ENCODE peak calls at places on chromosomes 4 and X, in five cellular contexts. One of them, this sample, is unnamed.

GRCh38 chr4:11194431-11194830 is 234.3 kb downstream of the HS3ST1 start:
- DNase-seq in KBM-7: no peak
- DNase-seq in epithelial cell of prostate: no peak
- DNase-seq in EL: no peak
- DNase-seq in Caco-2: no peak
- DNase-seq in this sample: no peak

GRCh38 chrX:29617725-29618124 is 597.6 kb upstream of the MAGEB2 start:
- DNase-seq in KBM-7: no peak
- DNase-seq in Caco-2: no peak
- DNase-seq in EL: no peak
- DNase-seq in epithelial cell of prostate: no peak
- DNase-seq in this sample: no peak

GRCh38 chr4:26937567-26937966 is 76.9 kb downstream of the STIM2 start:
- DNase-seq in EL: no peak
- DNase-seq in KBM-7: no peak
- DNase-seq in Caco-2: no peak
- DNase-seq in epithelial cell of prostate: no peak
- DNase-seq in this sample: no peak

GRCh38 chrX:153245288-153245731 is 66.2 kb downstream of the MAGEA1 start:
- DNase-seq in Caco-2: no peak
- DNase-seq in KBM-7: no peak
- DNase-seq in epithelial cell of prostate: no peak
- DNase-seq in EL: no peak
- DNase-seq in this sample: no peak

GRCh38 chr4:113739197-113739596 is 22.3 kb downstream of the CAMK2D start:
- DNase-seq in Caco-2: no peak
- DNase-seq in KBM-7: no peak
- DNase-seq in epithelial cell of prostate: no peak
- DNase-seq in EL: no peak
- DNase-seq in this sample: no peak

GRCh38 chr4:2805712-2806391 is 13.0 kb downstream of the SH3BP2 start:
- DNase-seq in Caco-2: no peak
- DNase-seq in KBM-7: no peak
- DNase-seq in EL: no peak
- DNase-seq in epithelial cell of prostate: no peak
- DNase-seq in this sample: no peak

GRCh38 chrX:5681159-5681558 is 547.5 kb downstream of the NLGN4X start:
- DNase-seq in EL: no peak
- DNase-seq in KBM-7: peak; percentile 11
- DNase-seq in epithelial cell of prostate: no peak
- DNase-seq in Caco-2: no peak
- DNase-seq in this sample: no peak

GRCh38 chr4:55398461-55398860 is 2.7 kb downstream of the TMEM165 start:
- DNase-seq in KBM-7: no peak
- DNase-seq in Caco-2: no peak
- DNase-seq in EL: peak; percentile 55
- DNase-seq in epithelial cell of prostate: peak; percentile 60
- DNase-seq in this sample: no peak

GRCh38 chr4:7332216-7333023 is 102.3 kb downstream of the PSAPL1 start:
- DNase-seq in EL: peak; percentile 83
- DNase-seq in Caco-2: no peak
- DNase-seq in KBM-7: no peak
- DNase-seq in epithelial cell of prostate: no peak
- DNase-seq in this sample: no peak